ENCODE peak calls at places on chromosomes 11 and 22, in eight cellular contexts. U is prostate gland; K is fibroblast of villous mesenchyme; B is fibroblast of lung; N is hepatocyte; H is CD8-positive, alpha-beta memory T cell; I is IMR-90; G is GM12865. V is an unnamed sample.
A peak's percentile ranks its signal among the peaks of the same experiment; 100 is the strongest.

GRCh38 chr11:31531293-31531692 is 21.7 kb downstream of the ELP4 start:
- DNase-seq in U (no peak), K (no peak), B (no peak), N (no peak), H (no peak), I (no peak), G (no peak), V (no peak)

GRCh38 chr22:38699143-38699542 is 1.6 kb downstream of the JOSD1 start:
- DNase-seq in U (no peak), K (no peak), B (no peak), N (no peak), H (no peak), I (no peak), G (no peak), V (no peak)

GRCh38 chr11:104846216-104846615 is 52.0 kb downstream of the CASP12 start:
- DNase-seq in U (no peak), K (no peak), B (no peak), N (no peak), H (no peak), I (no peak), G (no peak), V (no peak)

GRCh38 chr11:108788565-108789199 is 123.8 kb downstream of the DDX10 start:
- DNase-seq in U (no peak), K (peak; percentile 51), B (peak; percentile 48), N (peak; percentile 7), H (no peak), I (peak; percentile 41), G (peak; percentile 38), V (peak; percentile 32)

GRCh38 chr11:104694259-104695070 is 203.8 kb downstream of the CASP12 start:
- DNase-seq in U (no peak), K (peak; percentile 57), B (peak; percentile 99), N (peak; percentile 26), H (no peak), I (peak; percentile 88), G (no peak), V (no peak)

GRCh38 chr11:38824573-38824972 is 2226.5 kb upstream of the RAG2 start:
- DNase-seq in U (no peak), K (peak; percentile 5), B (peak; percentile 14), N (peak; percentile 9), H (no peak), I (peak; percentile 19), G (peak; percentile 1), V (peak; percentile 17)

GRCh38 chr22:40441761-40442364 is 71.5 kb downstream of the SGSM3 start:
- DNase-seq in U (no peak), K (peak; percentile 54), B (no peak), N (no peak), H (no peak), I (no peak), G (no peak), V (no peak)

GRCh38 chr11:64304032-64304315 is 1.4 kb upstream of the ESRRA start:
- DNase-seq in U (no peak), K (no peak), B (no peak), N (no peak), H (no peak), I (no peak), G (no peak), V (no peak)

GRCh38 chr11:125074511-125075241 is 11.6 kb downstream of the SLC37A2 start:
- DNase-seq in U (no peak), K (no peak), B (no peak), N (peak; percentile 50), H (no peak), I (no peak), G (no peak), V (no peak)

GRCh38 chr11:19633276-19633675 is 79.4 kb upstream of the NAV2 start:
- DNase-seq in U (peak; percentile 71), K (no peak), B (peak; percentile 23), N (no peak), H (no peak), I (no peak), G (no peak), V (no peak)

GRCh38 chr11:69898123-69898522 is 78.9 kb upstream of the FGF3 start:
- DNase-seq in U (no peak), K (no peak), B (no peak), N (no peak), H (no peak), I (no peak), G (no peak), V (no peak)

GRCh38 chr22:27206001-27206746 is 548.8 kb downstream of the MIAT start:
- DNase-seq in U (no peak), K (peak; percentile 30), B (peak; percentile 71), N (no peak), H (no peak), I (peak; percentile 73), G (no peak), V (no peak)

GRCh38 chr11:93039841-93040240 is 70.4 kb downstream of the MTNR1B start:
- DNase-seq in U (no peak), K (no peak), B (no peak), N (no peak), H (no peak), I (peak; percentile 36), G (no peak), V (no peak)

GRCh38 chr11:17827006-17827405 is 92.4 kb downstream of the KCNC1 start:
- DNase-seq in U (no peak), K (no peak), B (no peak), N (no peak), H (no peak), I (no peak), G (no peak), V (no peak)

GRCh38 chr11:67024410-67024809 is 1.5 kb downstream of the SYT12 start:
- DNase-seq in U (no peak), K (no peak), B (peak; percentile 30), N (no peak), H (peak; percentile 64), I (no peak), G (peak; percentile 59), V (peak; percentile 94)

GRCh38 chr11:67020949-67021348 is 2.0 kb upstream of the SYT12 start:
- DNase-seq in U (no peak), K (no peak), B (no peak), N (no peak), H (no peak), I (no peak), G (peak; percentile 62), V (no peak)

GRCh38 chr11:67023957-67024353 is 1.0 kb downstream of the SYT12 start:
- DNase-seq in U (no peak), K (no peak), B (peak; percentile 10), N (no peak), H (no peak), I (no peak), G (no peak), V (no peak)

GRCh38 chr11:67022961-67023956 is at the start of gene SYT12:
- DNase-seq in U (no peak), K (peak; percentile 8), B (peak; percentile 45), N (peak; percentile 28), H (no peak), I (no peak), G (no peak), V (no peak)

DNA sequence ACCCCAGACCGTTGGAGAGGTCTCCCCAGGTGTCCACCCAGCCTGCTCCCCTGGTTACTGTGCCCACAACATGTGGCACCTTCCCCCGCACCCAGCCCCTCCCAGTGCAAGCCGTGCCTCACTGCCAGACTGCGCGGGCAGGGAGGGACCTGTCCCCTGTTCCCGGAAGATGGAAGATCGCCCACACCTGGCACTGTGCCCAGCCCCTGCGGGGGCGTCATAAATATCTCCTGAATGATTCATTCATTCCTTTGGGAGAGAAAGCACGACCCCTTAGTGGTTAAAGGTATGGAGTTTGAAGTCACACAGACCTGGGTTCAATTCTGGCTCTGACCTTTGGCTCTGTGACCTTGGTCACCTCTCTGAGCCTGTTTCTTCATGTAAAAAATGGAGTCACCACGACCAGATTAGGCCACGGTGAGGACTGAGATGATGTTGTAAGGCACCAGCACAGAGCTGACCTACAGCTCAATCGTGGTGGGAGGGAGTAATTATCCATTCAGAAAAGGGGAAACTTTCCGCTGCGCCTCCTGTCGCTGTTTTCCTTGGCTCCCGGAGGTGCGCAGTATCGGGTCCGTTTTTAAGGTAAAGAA is 497 bp upstream of the SYT12 start:
- DNase-seq in U (peak; percentile 73), K (peak; percentile 15), B (peak; percentile 78), N (no peak), H (no peak), I (peak; percentile 52), G (no peak), V (no peak)
- H3K4me3 ChIP-seq in U (peak overlapping the region; percentile 28), K (peak overlapping the region; percentile 41), B (no peak overlapping the region), N (no peak overlapping the region), H (no peak overlapping the region), I (no peak overlapping the region), G (no peak overlapping the region), V (no peak overlapping the region)

DNA sequence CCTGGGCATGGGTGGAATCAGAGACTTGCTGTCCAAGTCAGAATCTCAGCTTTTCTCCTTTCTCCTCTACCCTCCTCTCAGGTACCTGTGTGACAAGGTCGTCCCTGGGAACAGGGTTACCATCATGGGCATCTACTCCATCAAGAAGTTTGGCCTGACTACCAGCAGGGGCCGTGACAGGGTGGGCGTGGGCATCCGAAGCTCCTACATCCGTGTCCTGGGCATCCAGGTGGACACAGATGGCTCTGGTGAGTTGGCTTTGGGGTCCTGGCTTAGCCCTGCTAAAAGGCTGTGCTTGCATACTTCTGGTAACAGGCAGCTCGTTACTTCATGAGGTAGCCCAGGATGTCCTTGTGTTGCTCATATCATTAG is 10.7 kb downstream of the MCM5 start:
- DNase-seq in U (no peak), K (no peak), B (no peak), N (no peak), H (no peak), I (no peak), G (no peak), V (no peak)
- H3K4me3 ChIP-seq in U (no peak overlapping the region), K (no peak overlapping the region), B (no peak overlapping the region), N (no peak overlapping the region), H (no peak overlapping the region), I (no peak overlapping the region), G (peak overlapping the region; percentile 30), V (no peak overlapping the region)

GRCh38 chr11:62555464-62556092 is 9.0 kb upstream of the AHNAK start:
- DNase-seq in U (peak; percentile 48), K (no peak), B (peak; percentile 48), N (peak; percentile 53), H (peak; percentile 84), I (peak; percentile 30), G (peak; percentile 93), V (peak; percentile 88)
- H3K4me3 ChIP-seq in U (no peak overlapping the region), K (peak overlapping the region; percentile 20), B (no peak overlapping the region), N (no peak overlapping the region), H (peak overlapping the region; percentile 70), I (no peak overlapping the region), G (peak overlapping the region; percentile 39), V (peak overlapping the region; percentile 43)

GRCh38 chr11:32831241-32831640 is 1.5 kb downstream of the PRRG4 start:
- DNase-seq in U (no peak), K (no peak), B (no peak), N (no peak), H (no peak), I (no peak), G (no peak), V (no peak)

GRCh38 chr11:32830796-32831195 is 1.1 kb downstream of the PRRG4 start:
- DNase-seq in U (peak; percentile 18), K (no peak), B (no peak), N (no peak), H (no peak), I (no peak), G (no peak), V (no peak)

GRCh38 chr11:32829680-32830412 is at the start of gene PRRG4:
- DNase-seq in U (peak; percentile 74), K (peak; percentile 42), B (peak; percentile 53), N (peak; percentile 89), H (no peak), I (peak; percentile 16), G (peak; percentile 78), V (no peak)

GRCh38 chr11:32829157-32829679 is 509 bp upstream of the PRRG4 start:
- DNase-seq in U (no peak), K (peak; percentile 38), B (no peak), N (peak; percentile 40), H (no peak), I (no peak), G (peak; percentile 35), V (no peak)

GRCh38 chr11:32830413-32830738 is 649 bp downstream of the PRRG4 start:
- DNase-seq in U (peak; percentile 70), K (peak; percentile 49), B (no peak), N (peak; percentile 77), H (no peak), I (no peak), G (no peak), V (no peak)
- H3K4me3 ChIP-seq in U (peak overlapping the region; percentile 66), K (peak overlapping the region; percentile 67), B (peak overlapping the region; percentile 33), N (peak overlapping the region; percentile 71), H (no peak overlapping the region), I (peak overlapping the region; percentile 92), G (peak overlapping the region; percentile 97), V (no peak overlapping the region)